ENCODE peak calls at places on chromosome 21, in ten cellular contexts. One of them, this sample, is unnamed.

GRCh38 chr21:34510148-34511142 is 1.6 kb downstream of the KCNE1 start:
- DNase-seq in chondrocyte: no peak
- DNase-seq in AG09319: peak; percentile 30
- DNase-seq in H54: peak; percentile 88
- DNase-seq in GM19239: peak; percentile 37
- DNase-seq in stimulated activated CD4-positive, alpha-beta T cell treated with anti-CD3 and anti-CD28 coated beads, Interleukin-4, amount 100 ng/mL, for 1 hour: peak; percentile 58
- DNase-seq in amygdala: peak; percentile 7
- DNase-seq in fibroblast of the conjunctiva: peak; percentile 53
- DNase-seq in glomerular endothelial cell: no peak
- DNase-seq in activated CD4-positive, CD25-positive, alpha-beta regulatory T cell: peak; percentile 12
- DNase-seq in this sample: no peak

GRCh38 chr21:34640858-34641257 is 25.9 kb upstream of the RCAN1 start:
- DNase-seq in fibroblast of the conjunctiva: peak; percentile 21
- DNase-seq in activated CD4-positive, CD25-positive, alpha-beta regulatory T cell: no peak
- DNase-seq in H54: peak; percentile 73
- DNase-seq in GM19239: no peak
- DNase-seq in glomerular endothelial cell: peak; percentile 18
- DNase-seq in stimulated activated CD4-positive, alpha-beta T cell treated with anti-CD3 and anti-CD28 coated beads, Interleukin-4, amount 100 ng/mL, for 1 hour: no peak
- DNase-seq in amygdala: no peak
- DNase-seq in chondrocyte: no peak
- DNase-seq in AG09319: peak; percentile 15
- DNase-seq in this sample: no peak

GRCh38 chr21:15775981-15776380 is 46.2 kb downstream of the USP25 start:
- DNase-seq in activated CD4-positive, CD25-positive, alpha-beta regulatory T cell: no peak
- DNase-seq in amygdala: no peak
- DNase-seq in GM19239: no peak
- DNase-seq in fibroblast of the conjunctiva: peak; percentile 44
- DNase-seq in H54: peak; percentile 23
- DNase-seq in AG09319: no peak
- DNase-seq in chondrocyte: no peak
- DNase-seq in stimulated activated CD4-positive, alpha-beta T cell treated with anti-CD3 and anti-CD28 coated beads, Interleukin-4, amount 100 ng/mL, for 1 hour: no peak
- DNase-seq in glomerular endothelial cell: no peak
- DNase-seq in this sample: no peak

GRCh38 chr21:45479691-45480675 is 62.3 kb downstream of the SLC19A1 start:
- DNase-seq in amygdala: no peak
- DNase-seq in H54: no peak
- DNase-seq in fibroblast of the conjunctiva: no peak
- DNase-seq in activated CD4-positive, CD25-positive, alpha-beta regulatory T cell: no peak
- DNase-seq in chondrocyte: peak; percentile 82
- DNase-seq in GM19239: no peak
- DNase-seq in glomerular endothelial cell: no peak
- DNase-seq in stimulated activated CD4-positive, alpha-beta T cell treated with anti-CD3 and anti-CD28 coated beads, Interleukin-4, amount 100 ng/mL, for 1 hour: peak; percentile 29
- DNase-seq in AG09319: no peak
- DNase-seq in this sample: no peak

GRCh38 chr21:46097826-46098286 is at the start of gene COL6A2:
- DNase-seq in H54: peak; percentile 83
- DNase-seq in stimulated activated CD4-positive, alpha-beta T cell treated with anti-CD3 and anti-CD28 coated beads, Interleukin-4, amount 100 ng/mL, for 1 hour: peak; percentile 67
- DNase-seq in glomerular endothelial cell: no peak
- DNase-seq in fibroblast of the conjunctiva: no peak
- DNase-seq in amygdala: no peak
- DNase-seq in chondrocyte: peak; percentile 94
- DNase-seq in AG09319: no peak
- DNase-seq in GM19239: peak; percentile 25
- DNase-seq in activated CD4-positive, CD25-positive, alpha-beta regulatory T cell: peak; percentile 9
- DNase-seq in this sample: peak; percentile 28

GRCh38 chr21:15514073-15514946 is 215.5 kb upstream of the USP25 start:
- DNase-seq in amygdala: no peak
- DNase-seq in AG09319: no peak
- DNase-seq in glomerular endothelial cell: no peak
- DNase-seq in fibroblast of the conjunctiva: no peak
- DNase-seq in stimulated activated CD4-positive, alpha-beta T cell treated with anti-CD3 and anti-CD28 coated beads, Interleukin-4, amount 100 ng/mL, for 1 hour: peak; percentile 30
- DNase-seq in H54: no peak
- DNase-seq in GM19239: peak; percentile 8
- DNase-seq in chondrocyte: no peak
- DNase-seq in activated CD4-positive, CD25-positive, alpha-beta regulatory T cell: no peak
- DNase-seq in this sample: no peak

GRCh38 chr21:33936221-33937038 is 20.8 kb upstream of the ATP5PO start:
- DNase-seq in glomerular endothelial cell: no peak
- DNase-seq in chondrocyte: no peak
- DNase-seq in fibroblast of the conjunctiva: no peak
- DNase-seq in GM19239: no peak
- DNase-seq in stimulated activated CD4-positive, alpha-beta T cell treated with anti-CD3 and anti-CD28 coated beads, Interleukin-4, amount 100 ng/mL, for 1 hour: no peak
- DNase-seq in amygdala: no peak
- DNase-seq in H54: no peak
- DNase-seq in AG09319: no peak
- DNase-seq in activated CD4-positive, CD25-positive, alpha-beta regulatory T cell: no peak
- DNase-seq in this sample: no peak

GRCh38 chr21:33850401-33850800 is 65.2 kb downstream of the ATP5PO start:
- DNase-seq in AG09319: no peak
- DNase-seq in H54: no peak
- DNase-seq in glomerular endothelial cell: no peak
- DNase-seq in activated CD4-positive, CD25-positive, alpha-beta regulatory T cell: no peak
- DNase-seq in amygdala: no peak
- DNase-seq in chondrocyte: peak; percentile 84
- DNase-seq in fibroblast of the conjunctiva: no peak
- DNase-seq in GM19239: no peak
- DNase-seq in stimulated activated CD4-positive, alpha-beta T cell treated with anti-CD3 and anti-CD28 coated beads, Interleukin-4, amount 100 ng/mL, for 1 hour: no peak
- DNase-seq in this sample: no peak

GRCh38 chr21:39582749-39583148 is 30.0 kb upstream of the B3GALT5 start:
- DNase-seq in glomerular endothelial cell: no peak
- DNase-seq in H54: no peak
- DNase-seq in chondrocyte: no peak
- DNase-seq in GM19239: no peak
- DNase-seq in activated CD4-positive, CD25-positive, alpha-beta regulatory T cell: no peak
- DNase-seq in fibroblast of the conjunctiva: no peak
- DNase-seq in stimulated activated CD4-positive, alpha-beta T cell treated with anti-CD3 and anti-CD28 coated beads, Interleukin-4, amount 100 ng/mL, for 1 hour: no peak
- DNase-seq in amygdala: no peak
- DNase-seq in AG09319: no peak
- DNase-seq in this sample: no peak

GRCh38 chr21:42695324-42696025 is 42.1 kb downstream of the PDE9A start:
- DNase-seq in stimulated activated CD4-positive, alpha-beta T cell treated with anti-CD3 and anti-CD28 coated beads, Interleukin-4, amount 100 ng/mL, for 1 hour: no peak
- DNase-seq in glomerular endothelial cell: no peak
- DNase-seq in AG09319: no peak
- DNase-seq in H54: no peak
- DNase-seq in GM19239: no peak
- DNase-seq in fibroblast of the conjunctiva: peak; percentile 34
- DNase-seq in amygdala: no peak
- DNase-seq in chondrocyte: peak; percentile 48
- DNase-seq in activated CD4-positive, CD25-positive, alpha-beta regulatory T cell: no peak
- DNase-seq in this sample: no peak

GRCh38 chr21:39048574-39048973 is 134.7 kb downstream of the PSMG1 start:
- DNase-seq in chondrocyte: no peak
- DNase-seq in amygdala: no peak
- DNase-seq in glomerular endothelial cell: no peak
- DNase-seq in stimulated activated CD4-positive, alpha-beta T cell treated with anti-CD3 and anti-CD28 coated beads, Interleukin-4, amount 100 ng/mL, for 1 hour: no peak
- DNase-seq in GM19239: no peak
- DNase-seq in activated CD4-positive, CD25-positive, alpha-beta regulatory T cell: no peak
- DNase-seq in AG09319: no peak
- DNase-seq in fibroblast of the conjunctiva: peak; percentile 70
- DNase-seq in H54: no peak
- DNase-seq in this sample: no peak

GRCh38 chr21:39018730-39019129 is 164.5 kb downstream of the PSMG1 start:
- DNase-seq in stimulated activated CD4-positive, alpha-beta T cell treated with anti-CD3 and anti-CD28 coated beads, Interleukin-4, amount 100 ng/mL, for 1 hour: no peak
- DNase-seq in activated CD4-positive, CD25-positive, alpha-beta regulatory T cell: no peak
- DNase-seq in chondrocyte: no peak
- DNase-seq in glomerular endothelial cell: no peak
- DNase-seq in H54: no peak
- DNase-seq in amygdala: no peak
- DNase-seq in fibroblast of the conjunctiva: no peak
- DNase-seq in GM19239: no peak
- DNase-seq in AG09319: no peak
- DNase-seq in this sample: no peak

GRCh38 chr21:28871388-28872015 is 121.2 kb downstream of the LTN1 start:
- DNase-seq in AG09319: no peak
- DNase-seq in H54: no peak
- DNase-seq in GM19239: no peak
- DNase-seq in fibroblast of the conjunctiva: no peak
- DNase-seq in glomerular endothelial cell: no peak
- DNase-seq in chondrocyte: no peak
- DNase-seq in stimulated activated CD4-positive, alpha-beta T cell treated with anti-CD3 and anti-CD28 coated beads, Interleukin-4, amount 100 ng/mL, for 1 hour: no peak
- DNase-seq in amygdala: no peak
- DNase-seq in activated CD4-positive, CD25-positive, alpha-beta regulatory T cell: no peak
- DNase-seq in this sample: no peak

GRCh38 chr21:35222541-35222941 is 173.4 kb upstream of the RUNX1 start:
- DNase-seq in stimulated activated CD4-positive, alpha-beta T cell treated with anti-CD3 and anti-CD28 coated beads, Interleukin-4, amount 100 ng/mL, for 1 hour: no peak
- DNase-seq in H54: no peak
- DNase-seq in glomerular endothelial cell: no peak
- DNase-seq in amygdala: no peak
- DNase-seq in activated CD4-positive, CD25-positive, alpha-beta regulatory T cell: no peak
- DNase-seq in fibroblast of the conjunctiva: no peak
- DNase-seq in GM19239: no peak
- DNase-seq in chondrocyte: no peak
- DNase-seq in AG09319: no peak
- DNase-seq in this sample: no peak

GRCh38 chr21:46667191-46667734 is 31.8 kb downstream of the PRMT2 start:
- DNase-seq in fibroblast of the conjunctiva: no peak
- DNase-seq in stimulated activated CD4-positive, alpha-beta T cell treated with anti-CD3 and anti-CD28 coated beads, Interleukin-4, amount 100 ng/mL, for 1 hour: no peak
- DNase-seq in chondrocyte: no peak
- DNase-seq in activated CD4-positive, CD25-positive, alpha-beta regulatory T cell: no peak
- DNase-seq in GM19239: no peak
- DNase-seq in AG09319: no peak
- DNase-seq in glomerular endothelial cell: no peak
- DNase-seq in H54: peak; percentile 50
- DNase-seq in amygdala: no peak
- DNase-seq in this sample: no peak

GRCh38 chr21:32371913-32372314 is 20.9 kb downstream of the URB1 start:
- DNase-seq in glomerular endothelial cell: peak; percentile 87
- DNase-seq in H54: no peak
- DNase-seq in activated CD4-positive, CD25-positive, alpha-beta regulatory T cell: no peak
- DNase-seq in chondrocyte: no peak
- DNase-seq in stimulated activated CD4-positive, alpha-beta T cell treated with anti-CD3 and anti-CD28 coated beads, Interleukin-4, amount 100 ng/mL, for 1 hour: no peak
- DNase-seq in fibroblast of the conjunctiva: peak; percentile 83
- DNase-seq in AG09319: peak; percentile 64
- DNase-seq in amygdala: no peak
- DNase-seq in GM19239: no peak
- DNase-seq in this sample: no peak

GRCh38 chr21:16519656-16520055 is 789.9 kb downstream of the USP25 start:
- DNase-seq in glomerular endothelial cell: no peak
- DNase-seq in amygdala: no peak
- DNase-seq in stimulated activated CD4-positive, alpha-beta T cell treated with anti-CD3 and anti-CD28 coated beads, Interleukin-4, amount 100 ng/mL, for 1 hour: no peak
- DNase-seq in AG09319: no peak
- DNase-seq in fibroblast of the conjunctiva: no peak
- DNase-seq in chondrocyte: no peak
- DNase-seq in H54: no peak
- DNase-seq in activated CD4-positive, CD25-positive, alpha-beta regulatory T cell: no peak
- DNase-seq in GM19239: no peak
- DNase-seq in this sample: no peak

GRCh38 chr21:41419921-41420862 is 5.8 kb upstream of the MX1 start:
- DNase-seq in GM19239: peak; percentile 49
- DNase-seq in activated CD4-positive, CD25-positive, alpha-beta regulatory T cell: peak; percentile 25
- DNase-seq in chondrocyte: no peak
- DNase-seq in AG09319: peak; percentile 72
- DNase-seq in amygdala: peak; percentile 62
- DNase-seq in glomerular endothelial cell: peak; percentile 60
- DNase-seq in fibroblast of the conjunctiva: peak; percentile 70
- DNase-seq in stimulated activated CD4-positive, alpha-beta T cell treated with anti-CD3 and anti-CD28 coated beads, Interleukin-4, amount 100 ng/mL, for 1 hour: peak; percentile 56
- DNase-seq in H54: peak; percentile 92
- DNase-seq in this sample: no peak

GRCh38 chr21:25330266-25330665 is 277.0 kb downstream of the MRPL39 start:
- DNase-seq in amygdala: no peak
- DNase-seq in stimulated activated CD4-positive, alpha-beta T cell treated with anti-CD3 and anti-CD28 coated beads, Interleukin-4, amount 100 ng/mL, for 1 hour: no peak
- DNase-seq in chondrocyte: no peak
- DNase-seq in fibroblast of the conjunctiva: peak; percentile 47
- DNase-seq in activated CD4-positive, CD25-positive, alpha-beta regulatory T cell: no peak
- DNase-seq in glomerular endothelial cell: no peak
- DNase-seq in AG09319: no peak
- DNase-seq in GM19239: no peak
- DNase-seq in H54: no peak
- DNase-seq in this sample: no peak

GRCh38 chr21:37446552-37446951 is 80.0 kb downstream of the DYRK1A start:
- DNase-seq in amygdala: no peak
- DNase-seq in GM19239: no peak
- DNase-seq in activated CD4-positive, CD25-positive, alpha-beta regulatory T cell: no peak
- DNase-seq in glomerular endothelial cell: no peak
- DNase-seq in stimulated activated CD4-positive, alpha-beta T cell treated with anti-CD3 and anti-CD28 coated beads, Interleukin-4, amount 100 ng/mL, for 1 hour: no peak
- DNase-seq in H54: no peak
- DNase-seq in fibroblast of the conjunctiva: no peak
- DNase-seq in chondrocyte: no peak
- DNase-seq in AG09319: no peak
- DNase-seq in this sample: no peak

GRCh38 chr21:34073749-34074282 is 438 bp downstream of the MRPS6 start:
- DNase-seq in AG09319: no peak
- DNase-seq in glomerular endothelial cell: no peak
- DNase-seq in fibroblast of the conjunctiva: no peak
- DNase-seq in H54: peak; percentile 52
- DNase-seq in activated CD4-positive, CD25-positive, alpha-beta regulatory T cell: peak; percentile 17
- DNase-seq in amygdala: peak; percentile 47
- DNase-seq in stimulated activated CD4-positive, alpha-beta T cell treated with anti-CD3 and anti-CD28 coated beads, Interleukin-4, amount 100 ng/mL, for 1 hour: peak; percentile 55
- DNase-seq in chondrocyte: no peak
- DNase-seq in GM19239: peak; percentile 44
- DNase-seq in this sample: peak; percentile 6

GRCh38 chr21:36747815-36748381 is 49.0 kb downstream of the SIM2 start:
- DNase-seq in activated CD4-positive, CD25-positive, alpha-beta regulatory T cell: no peak
- DNase-seq in H54: peak; percentile 84
- DNase-seq in glomerular endothelial cell: no peak
- DNase-seq in AG09319: no peak
- DNase-seq in chondrocyte: no peak
- DNase-seq in fibroblast of the conjunctiva: no peak
- DNase-seq in stimulated activated CD4-positive, alpha-beta T cell treated with anti-CD3 and anti-CD28 coated beads, Interleukin-4, amount 100 ng/mL, for 1 hour: peak; percentile 40
- DNase-seq in amygdala: peak; percentile 35
- DNase-seq in GM19239: peak; percentile 41
- DNase-seq in this sample: no peak

GRCh38 chr21:8989883-8990325 is 1531.5 kb upstream of the TPTE start:
- DNase-seq in fibroblast of the conjunctiva: no peak
- DNase-seq in AG09319: no peak
- DNase-seq in glomerular endothelial cell: no peak
- DNase-seq in activated CD4-positive, CD25-positive, alpha-beta regulatory T cell: no peak
- DNase-seq in amygdala: no peak
- DNase-seq in chondrocyte: peak; percentile 97
- DNase-seq in GM19239: no peak
- DNase-seq in stimulated activated CD4-positive, alpha-beta T cell treated with anti-CD3 and anti-CD28 coated beads, Interleukin-4, amount 100 ng/mL, for 1 hour: no peak
- DNase-seq in H54: no peak
- DNase-seq in this sample: no peak

GRCh38 chr21:31524140-31524539 is 135.4 kb upstream of the SOD1 start:
- DNase-seq in glomerular endothelial cell: no peak
- DNase-seq in GM19239: no peak
- DNase-seq in amygdala: no peak
- DNase-seq in fibroblast of the conjunctiva: no peak
- DNase-seq in stimulated activated CD4-positive, alpha-beta T cell treated with anti-CD3 and anti-CD28 coated beads, Interleukin-4, amount 100 ng/mL, for 1 hour: no peak
- DNase-seq in activated CD4-positive, CD25-positive, alpha-beta regulatory T cell: no peak
- DNase-seq in chondrocyte: no peak
- DNase-seq in AG09319: no peak
- DNase-seq in H54: no peak
- DNase-seq in this sample: no peak

GRCh38 chr21:32803651-32804050 is 32.1 kb upstream of the PAXBP1 start:
- DNase-seq in AG09319: no peak
- DNase-seq in H54: no peak
- DNase-seq in activated CD4-positive, CD25-positive, alpha-beta regulatory T cell: no peak
- DNase-seq in GM19239: no peak
- DNase-seq in fibroblast of the conjunctiva: no peak
- DNase-seq in chondrocyte: no peak
- DNase-seq in glomerular endothelial cell: peak; percentile 42
- DNase-seq in amygdala: no peak
- DNase-seq in stimulated activated CD4-positive, alpha-beta T cell treated with anti-CD3 and anti-CD28 coated beads, Interleukin-4, amount 100 ng/mL, for 1 hour: no peak
- DNase-seq in this sample: no peak

GRCh38 chr21:31198575-31198974 is 145.5 kb downstream of the TIAM1 start:
- DNase-seq in AG09319: no peak
- DNase-seq in chondrocyte: no peak
- DNase-seq in fibroblast of the conjunctiva: peak; percentile 47
- DNase-seq in glomerular endothelial cell: peak; percentile 48
- DNase-seq in activated CD4-positive, CD25-positive, alpha-beta regulatory T cell: no peak
- DNase-seq in stimulated activated CD4-positive, alpha-beta T cell treated with anti-CD3 and anti-CD28 coated beads, Interleukin-4, amount 100 ng/mL, for 1 hour: no peak
- DNase-seq in amygdala: no peak
- DNase-seq in H54: peak; percentile 51
- DNase-seq in GM19239: no peak
- DNase-seq in this sample: no peak

GRCh38 chr21:37636152-37636860 is 269.7 kb downstream of the DYRK1A start:
- DNase-seq in GM19239: no peak
- DNase-seq in AG09319: peak; percentile 1
- DNase-seq in glomerular endothelial cell: peak; percentile 57
- DNase-seq in H54: no peak
- DNase-seq in stimulated activated CD4-positive, alpha-beta T cell treated with anti-CD3 and anti-CD28 coated beads, Interleukin-4, amount 100 ng/mL, for 1 hour: no peak
- DNase-seq in chondrocyte: no peak
- DNase-seq in amygdala: no peak
- DNase-seq in fibroblast of the conjunctiva: peak; percentile 8
- DNase-seq in activated CD4-positive, CD25-positive, alpha-beta regulatory T cell: no peak
- DNase-seq in this sample: no peak